ENCODE peak calls at places on chromosomes 16 and 17, in six cellular contexts. K is effector memory CD8-positive, alpha-beta T cell; A is caudate nucleus; G is stimulated activated CD4-positive, alpha-beta T cell treated with anti-CD3 and anti-CD28 coated beads, TNF-alpha, amount 100 ng/mL, for 4 hours; Z is SIG-M5; R is AG09319. I is an unnamed sample.

GRCh38 chr16:84993926-84994325 is 17.4 kb downstream of the ZDHHC7 start:
- DNase-seq in R (no peak), Z (no peak), K (no peak), A (no peak), G (no peak), I (no peak)

GRCh38 chr17:48835971-48836370 is 5.1 kb downstream of the CALCOCO2 start:
- DNase-seq in A (no peak), K (no peak), R (no peak), G (no peak), Z (no peak), I (no peak)

GRCh38 chr17:35801583-35802224 is 6.3 kb upstream of the MMP28 start:
- DNase-seq in A (no peak), Z (no peak), G (no peak), K (no peak), R (no peak), I (peak)

GRCh38 chr16:30371248-30371816 is 1.0 kb upstream of the TBC1D10B start:
- DNase-seq in G (no peak), R (no peak), Z (no peak), K (no peak), A (no peak), I (no peak)

GRCh38 chr17:27990979-27991378 is 51.5 kb upstream of the NLK start:
- DNase-seq in K (no peak), A (no peak), R (no peak), G (no peak), Z (no peak), I (no peak)

GRCh38 chr17:50267074-50267841 is 7.0 kb upstream of the TMEM92 start:
- DNase-seq in R (no peak), K (no peak), A (no peak), G (no peak), Z (no peak), I (no peak)

GRCh38 chr16:85072947-85073346 is 39.3 kb downstream of the CIBAR2 start:
- DNase-seq in R (peak), Z (no peak), G (no peak), A (no peak), K (no peak), I (peak)

GRCh38 chr17:72657467-72658317 is 434.8 kb downstream of the SLC39A11 start:
- DNase-seq in G (no peak), K (no peak), Z (no peak), A (no peak), R (no peak), I (no peak)

GRCh38 chr16:53458623-53459022 is 24.4 kb downstream of the RBL2 start:
- DNase-seq in K (no peak), R (no peak), A (no peak), Z (no peak), G (no peak), I (no peak)

GRCh38 chr17:77148959-77149510 is 8.3 kb downstream of the SEC14L1 start:
- DNase-seq in K (no peak), Z (no peak), A (no peak), R (no peak), G (no peak), I (no peak)

GRCh38 chr17:17783825-17784598 is 52.8 kb downstream of the SREBF1 start:
- DNase-seq in G (no peak), Z (no peak), R (peak), K (no peak), A (peak), I (peak)

GRCh38 chr17:72667096-72668063 is 425.1 kb downstream of the SLC39A11 start:
- DNase-seq in Z (no peak), K (no peak), G (no peak), A (no peak), R (no peak), I (no peak)

GRCh38 chr17:58094118-58094517 is 10.9 kb downstream of the DYNLL2 start:
- DNase-seq in A (no peak), G (no peak), R (no peak), Z (no peak), K (no peak), I (no peak)

GRCh38 chr17:32852811-32853210 is 24.1 kb downstream of the MYO1D start:
- DNase-seq in K (no peak), A (no peak), Z (no peak), G (no peak), R (no peak), I (no peak)

GRCh38 chr17:66348605-66349165 is 46.3 kb downstream of the PRKCA start:
- DNase-seq in K (no peak), A (no peak), G (no peak), R (peak), Z (no peak), I (peak)

GRCh38 chr16:82758406-82758805 is 131.6 kb downstream of the CDH13 start:
- DNase-seq in A (no peak), Z (no peak), R (no peak), G (no peak), K (no peak), I (no peak)

GRCh38 chr17:692116-692515 is 22.5 kb downstream of the VPS53 start:
- DNase-seq in G (no peak), Z (no peak), A (no peak), K (no peak), R (no peak), I (peak)

GRCh38 chr17:14790518-14790917 is 474.6 kb downstream of the PMP22 start:
- DNase-seq in R (no peak), A (no peak), G (no peak), Z (no peak), K (no peak), I (peak)